ENCODE peak calls at places on chromosomes 6 and 20, in six cellular contexts. V, Y, B, O, C and M are unnamed samples.

GRCh38 chr20:23253524-23253923 is 97.1 kb upstream of the NXT1 start:
- DNase-seq in V (no peak), B (no peak), Y (no peak), O (no peak), C (no peak), M (no peak)

GRCh38 chr6:52285174-52286068 is 879 bp upstream of the MCM3 start:
- DNase-seq in C (no peak), Y (no peak), B (no peak), O (no peak), V (peak), M (no peak)

GRCh38 chr6:16948376-16948775 is 153.5 kb upstream of the STMND1 start:
- DNase-seq in C (no peak), V (no peak), Y (no peak), O (no peak), B (no peak), M (no peak)

GRCh38 chr20:16548073-16548672 is 25.1 kb downstream of the KIF16B start:
- DNase-seq in Y (no peak), B (no peak), C (peak), O (no peak), V (no peak), M (no peak)

GRCh38 chr6:7269816-7270215 is 43.2 kb downstream of the SSR1 start:
- DNase-seq in B (no peak), Y (no peak), V (no peak), O (no peak), C (no peak), M (no peak)

GRCh38 chr6:163324928-163325784 is 89.4 kb upstream of the QKI start:
- DNase-seq in C (no peak), V (peak), O (no peak), B (no peak), Y (no peak), M (no peak)

GRCh38 chr6:10458287-10458686 is 43.4 kb upstream of the TFAP2A start:
- DNase-seq in O (no peak), V (no peak), C (no peak), B (no peak), Y (no peak), M (no peak)

GRCh38 chr6:42321976-42322375 is 104.3 kb upstream of the MRPS10 start:
- DNase-seq in B (no peak), V (no peak), O (no peak), Y (no peak), C (no peak), M (no peak)

GRCh38 chr6:161434331-161434730 is 160.5 kb upstream of the AGPAT4 start:
- DNase-seq in Y (no peak), B (no peak), C (no peak), V (no peak), O (no peak), M (no peak)

GRCh38 chr6:133768656-133769295 is 120.1 kb upstream of the TCF21 start:
- DNase-seq in B (no peak), V (no peak), C (no peak), Y (no peak), O (no peak), M (no peak)

GRCh38 chr20:10611357-10611756 is 62.4 kb downstream of the JAG1 start:
- DNase-seq in O (no peak), Y (no peak), V (peak), C (peak), B (no peak), M (peak)

GRCh38 chr20:58406422-58407001 is 17.5 kb downstream of the VAPB start:
- DNase-seq in O (no peak), Y (no peak), B (no peak), C (no peak), V (no peak), M (no peak)

GRCh38 chr6:35089935-35090505 is 51.1 kb downstream of the TCP11 start:
- DNase-seq in O (no peak), C (no peak), Y (no peak), B (no peak), V (no peak), M (peak)

GRCh38 chr20:5088688-5089087 is 31.1 kb downstream of the PCNA start:
- DNase-seq in C (no peak), V (no peak), Y (no peak), O (no peak), B (no peak), M (no peak)

GRCh38 chr6:77561768-77562314 is 91.0 kb upstream of the MEI4 start:
- DNase-seq in V (no peak), Y (no peak), C (no peak), B (no peak), O (no peak), M (no peak)

GRCh38 chr6:155495011-155495768 is 39.6 kb upstream of the NOX3 start:
- DNase-seq in V (peak), B (no peak), O (no peak), C (no peak), Y (peak), M (no peak)

GRCh38 chr6:25173951-25174474 is 105.2 kb upstream of the CARMIL1 start:
- DNase-seq in C (no peak), O (no peak), B (no peak), V (peak), Y (no peak), M (no peak)

GRCh38 chr20:12827796-12828406 is 180.9 kb upstream of the SPTLC3 start:
- DNase-seq in V (no peak), C (no peak), Y (no peak), B (no peak), O (no peak), M (no peak)

GRCh38 chr20:37649635-37650244 is 44.1 kb upstream of the CTNNBL1 start:
- DNase-seq in O (no peak), V (no peak), C (no peak), Y (no peak), B (no peak), M (no peak)

GRCh38 chr6:21886601-21887091 is 293.1 kb downstream of the SOX4 start:
- DNase-seq in B (no peak), Y (no peak), V (no peak), C (no peak), O (no peak), M (no peak)

GRCh38 chr6:2275207-2275891 is 29.9 kb upstream of the GMDS start:
- DNase-seq in Y (no peak), C (no peak), B (no peak), V (no peak), O (no peak), M (no peak)

GRCh38 chr6:136592930-136593673 is 42.9 kb upstream of the MAP7 start:
- DNase-seq in B (no peak), C (no peak), O (no peak), V (no peak), Y (no peak), M (no peak)

GRCh38 chr6:87968435-87969278 is 79.0 kb upstream of the SPACA1 start:
- DNase-seq in Y (no peak), O (no peak), B (no peak), C (no peak), V (no peak), M (no peak)

GRCh38 chr20:44033873-44034272 is 119.2 kb downstream of the TOX2 start:
- DNase-seq in C (no peak), V (no peak), Y (no peak), O (no peak), B (no peak), M (no peak)

GRCh38 chr20:41508335-41508734 is 109.8 kb downstream of the CHD6 start:
- DNase-seq in Y (no peak), O (no peak), V (no peak), C (no peak), B (no peak), M (no peak)

GRCh38 chr6:137725949-137726348 is 141.1 kb upstream of the TNFAIP3 start:
- DNase-seq in O (no peak), Y (no peak), C (no peak), B (no peak), V (no peak), M (no peak)

GRCh38 chr6:34554593-34555322 is 1.4 kb downstream of the SPDEF start:
- DNase-seq in V (no peak), C (no peak), B (no peak), O (no peak), Y (no peak), M (no peak)

GRCh38 chr20:24497851-24498250 is 28.4 kb downstream of the SYNDIG1 start:
- DNase-seq in V (peak), O (no peak), B (no peak), Y (no peak), C (no peak), M (no peak)

GRCh38 chr6:80638222-80639055 is 532.0 kb downstream of the BCKDHB start:
- DNase-seq in O (no peak), V (peak), C (no peak), B (peak), Y (peak), M (no peak)
- TF ChIP-seq POLR2A in O (no peak), V (no peak), C (no peak), B (no peak), Y (no peak), M (no peak)

DNA sequence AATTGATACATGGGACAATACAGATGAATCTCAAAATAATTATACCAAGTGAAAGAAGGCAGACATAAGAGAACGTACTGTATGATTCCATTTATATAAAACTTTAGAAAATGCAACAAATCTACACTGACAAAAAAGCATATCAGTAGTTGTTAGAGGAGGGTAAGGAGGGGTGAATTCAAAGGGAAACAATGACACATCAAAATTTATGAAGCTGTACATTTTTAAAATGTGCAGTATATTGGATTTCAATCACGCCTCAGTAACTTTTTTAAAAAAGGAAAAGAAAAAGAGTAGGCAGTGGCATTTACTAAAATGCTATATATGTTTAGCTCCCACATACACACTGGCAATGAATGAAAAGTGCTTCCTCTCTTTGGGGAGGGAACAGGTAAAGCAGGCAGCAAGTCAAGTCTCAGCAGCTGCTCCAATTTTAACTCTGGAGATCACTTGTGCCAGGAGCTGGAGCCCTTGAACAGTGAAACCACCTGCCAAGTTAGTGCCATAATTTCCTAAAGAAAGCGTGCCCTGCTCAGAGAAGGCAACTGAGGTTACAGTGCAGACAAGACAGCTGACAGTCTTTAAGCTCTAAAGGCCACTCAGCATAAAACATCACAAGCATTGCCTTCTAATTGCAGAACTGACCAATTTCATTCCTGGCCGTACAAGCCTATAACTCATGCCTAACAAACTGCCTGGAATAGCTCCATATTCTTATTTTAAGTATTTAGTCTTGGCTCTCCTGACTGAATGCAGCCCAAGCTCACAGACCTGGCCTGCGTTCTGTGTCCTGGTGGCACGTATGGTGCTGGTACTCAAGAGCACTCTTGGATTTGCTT is 10.9 kb downstream of the FKBP1A start:
- DNase-seq in V (no peak), O (no peak), B (no peak), C (no peak), Y (no peak), M (no peak)
- TF ChIP-seq POLR2AphosphoS5 in V (no peak), O (no peak), B (no peak), C (no peak), Y (no peak), M (no peak)

DNA sequence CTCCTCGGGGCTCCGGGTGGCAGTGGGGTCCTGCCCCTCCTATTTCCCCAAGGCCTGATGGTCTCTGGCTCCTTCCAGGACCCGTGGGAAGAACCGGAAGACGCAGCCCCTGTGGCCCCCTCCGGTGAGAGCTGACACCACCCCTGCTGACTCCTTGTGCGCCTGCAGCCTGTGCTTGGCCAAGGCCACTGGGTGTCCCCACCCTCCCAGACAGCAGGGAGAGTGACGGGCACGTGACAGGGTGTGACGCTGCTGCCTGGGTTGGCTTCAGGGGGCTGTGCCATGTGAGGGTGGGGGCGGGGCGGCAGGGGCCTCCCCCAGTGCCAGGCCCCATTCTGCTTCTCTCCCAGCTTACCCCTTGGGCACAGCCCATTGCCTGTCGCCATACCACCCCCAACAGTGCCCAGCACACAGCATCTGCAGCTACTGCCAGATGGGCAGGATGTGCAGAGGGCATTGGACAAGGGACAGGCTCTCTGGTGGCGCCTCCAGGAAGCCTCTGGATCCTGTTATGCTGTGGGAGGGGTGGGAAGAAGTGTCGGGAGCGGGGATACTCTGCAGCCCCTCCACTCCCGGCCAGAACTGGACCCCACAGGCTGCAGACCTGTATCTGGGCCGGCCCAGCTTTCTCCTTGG is 2.9 kb downstream of the BIRC7 start:
- DNase-seq in V (no peak), Y (no peak), B (no peak), C (peak), O (no peak), M (no peak)
- TF ChIP-seq TAF1 in V (no peak), Y (no peak), B (no peak), C (no peak), O (no peak), M (no peak)

GRCh38 chr6:85479221-85479620 is 29.3 kb downstream of the NT5E start:
- DNase-seq in B (no peak), O (no peak), C (no peak), V (no peak), Y (no peak), M (no peak)

GRCh38 chr6:85483041-85483700 is 33.3 kb downstream of the NT5E start:
- DNase-seq in C (peak), V (peak), Y (peak), B (no peak), O (no peak), M (peak)

GRCh38 chr6:85484941-85485340 is 35.1 kb downstream of the NT5E start:
- DNase-seq in V (no peak), B (no peak), Y (no peak), O (no peak), C (no peak), M (no peak)

GRCh38 chr6:85482206-85483040 is 32.5 kb downstream of the NT5E start:
- DNase-seq in V (no peak), Y (no peak), O (no peak), B (no peak), C (no peak), M (no peak)

DNA sequence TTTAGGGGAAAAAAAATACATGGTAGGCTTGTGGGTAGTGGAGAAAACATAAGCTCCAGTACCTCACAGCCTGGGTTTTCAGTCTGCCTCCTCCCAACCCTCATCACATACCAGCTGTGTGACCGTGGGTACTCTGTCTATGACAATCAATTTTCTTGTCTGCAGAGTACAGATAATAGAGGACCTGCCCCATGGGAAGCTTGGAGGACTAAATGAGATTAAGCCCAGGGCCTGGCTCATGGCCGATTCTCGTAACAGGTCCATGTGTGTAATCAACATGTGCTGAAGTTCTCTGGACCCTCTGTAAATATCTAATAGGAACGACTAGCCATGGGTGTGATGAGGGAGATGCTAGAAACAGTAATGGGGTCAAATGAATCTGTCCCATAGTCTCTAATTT is 34.0 kb downstream of the NT5E start:
- DNase-seq in O (no peak), B (no peak), Y (no peak), C (no peak), V (no peak), M (no peak)
- TF ChIP-seq POLR2A in O (no peak), B (no peak), Y (no peak), C (no peak), V (no peak), M (no peak)

GRCh38 chr20:52724586-52724985 is 247.6 kb upstream of the TSHZ2 start:
- DNase-seq in V (no peak), O (no peak), C (no peak), Y (no peak), B (no peak), M (no peak)
- TF ChIP-seq POLR2AphosphoS5 in V (no peak), O (no peak), C (no peak), Y (no peak), B (no peak), M (no peak)

GRCh38 chr6:13507306-13507855 is 20.0 kb upstream of the GFOD1 start:
- DNase-seq in B (no peak), C (no peak), Y (no peak), V (no peak), O (no peak), M (no peak)

GRCh38 chr6:13505345-13505734 is 17.9 kb upstream of the GFOD1 start:
- DNase-seq in B (no peak), V (peak), C (no peak), O (no peak), Y (no peak), M (no peak)

GRCh38 chr6:13500264-13500663 is 12.9 kb upstream of the GFOD1 start:
- DNase-seq in V (no peak), B (no peak), C (no peak), O (no peak), Y (no peak), M (no peak)

GRCh38 chr6:13508711-13509705 is 21.6 kb upstream of the GFOD1 start:
- DNase-seq in V (no peak), C (no peak), O (no peak), Y (no peak), B (no peak), M (no peak)

DNA sequence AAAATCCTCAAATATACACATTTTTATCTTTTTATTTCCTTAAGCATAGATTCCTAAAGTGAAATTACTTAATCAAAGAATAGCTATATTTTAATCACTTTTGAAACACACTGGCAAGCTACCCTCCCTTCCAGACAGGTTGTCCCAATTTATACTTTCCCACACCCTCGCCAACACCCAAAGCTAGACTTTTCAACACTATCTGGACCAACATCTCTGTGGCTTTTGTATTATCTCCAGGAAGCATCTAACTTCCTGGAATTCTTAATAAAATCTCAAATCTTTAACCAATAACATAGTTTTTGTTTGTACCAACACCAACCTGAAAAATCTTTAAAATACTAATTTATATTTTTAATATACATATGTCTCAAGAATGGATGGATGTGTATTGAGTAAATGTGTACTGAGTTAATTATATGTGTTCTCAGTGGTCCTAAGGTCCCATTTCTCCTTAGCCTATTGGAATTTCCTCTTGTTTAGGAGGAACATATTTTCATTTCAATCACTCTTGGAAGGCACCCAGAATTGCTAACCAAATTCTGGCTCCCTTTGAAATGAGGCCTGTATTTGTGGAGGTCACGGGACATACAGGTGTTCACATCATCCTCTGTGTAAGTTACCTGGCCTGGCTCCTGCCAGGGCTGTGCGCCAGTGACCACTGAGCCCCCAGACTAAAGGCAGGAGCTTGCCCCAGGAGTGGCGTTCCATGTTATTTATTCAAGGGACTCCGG is 17.4 kb upstream of the GFOD1 start:
- DNase-seq in Y (no peak), O (no peak), B (no peak), C (no peak), V (no peak), M (no peak)
- TF ChIP-seq TAF1 in Y (no peak), O (no peak), B (no peak), C (no peak), V (no peak), M (no peak)

GRCh38 chr20:64236137-64237088 is 19.1 kb upstream of the PCMTD2 start:
- DNase-seq in B (no peak), O (no peak), V (peak), Y (no peak), C (no peak), M (no peak)

GRCh38 chr20:64234291-64234791 is 21.2 kb upstream of the PCMTD2 start:
- DNase-seq in V (no peak), B (no peak), Y (no peak), O (no peak), C (no peak), M (no peak)

GRCh38 chr20:64231621-64232550 is 23.7 kb upstream of the PCMTD2 start:
- DNase-seq in O (no peak), Y (no peak), C (no peak), V (no peak), B (no peak), M (no peak)

GRCh38 chr20:64232794-64233193 is 22.8 kb upstream of the PCMTD2 start:
- DNase-seq in Y (no peak), O (no peak), C (no peak), B (no peak), V (no peak), M (no peak)

DNA sequence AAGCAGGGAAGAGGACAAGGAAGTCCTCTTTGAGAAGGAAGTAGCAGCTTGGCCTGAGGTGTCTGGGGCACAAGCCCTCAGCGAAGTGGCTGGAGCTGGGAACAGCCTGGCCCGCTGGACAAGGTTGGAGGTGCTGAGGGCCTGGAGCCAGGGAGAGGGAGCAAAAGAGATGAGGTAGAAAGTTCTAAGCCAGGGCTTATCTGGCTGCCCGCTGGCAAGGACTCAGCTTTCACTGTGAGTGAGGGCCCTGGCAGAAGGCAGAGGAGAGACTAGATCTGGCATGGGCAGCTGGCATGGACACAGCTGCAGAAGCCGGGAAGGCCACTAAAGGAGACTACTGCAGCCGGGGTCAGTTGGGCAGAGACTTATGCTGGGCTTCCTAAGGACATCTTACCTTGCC is 21.8 kb upstream of the PCMTD2 start:
- DNase-seq in C (no peak), V (no peak), Y (no peak), B (no peak), O (no peak), M (no peak)
- TF ChIP-seq POLR2A in C (no peak), V (no peak), Y (no peak), B (no peak), O (no peak), M (no peak)